ENCODE peak calls at places on chromosomes 1 and 21, in eight cellular contexts. O is HepG2, W is stomach, N is H1, C is transverse colon, P is spleen, J is breast epithelium, T is HCT116. F is an unnamed sample.

GRCh38 chr1:211783897-211784296 is 46.7 kb downstream of the LPGAT1 start:
- DNase-seq in O (peak), W (no peak), J (no peak), T (no peak), C (peak), P (no peak), N (no peak), F (no peak)

GRCh38 chr1:219882755-219883154 is 45.6 kb downstream of the SLC30A10 start:
- DNase-seq in T (no peak), C (no peak), O (no peak), N (no peak), J (no peak), W (no peak), P (no peak), F (no peak)

GRCh38 chr1:113982955-113983742 is 3.9 kb downstream of the OLFML3 start:
- DNase-seq in T (no peak), O (no peak), C (no peak), J (no peak), W (no peak), P (no peak), N (no peak), F (no peak)

GRCh38 chr1:165686971-165687433 is 11.4 kb downstream of the ALDH9A1 start:
- DNase-seq in C (no peak), P (no peak), N (no peak), T (no peak), O (no peak), J (no peak), W (no peak), F (no peak)

GRCh38 chr1:45974541-45975269 is 157.7 kb downstream of the PIK3R3 start:
- DNase-seq in O (peak), J (no peak), T (no peak), N (no peak), W (no peak), C (peak), P (no peak), F (no peak)

GRCh38 chr1:230101556-230101955 is 34.5 kb downstream of the GALNT2 start:
- DNase-seq in C (no peak), P (no peak), T (no peak), J (no peak), N (no peak), O (no peak), W (no peak), F (no peak)

GRCh38 chr1:160099716-160100375 is 1.4 kb upstream of the IGSF8 start:
- DNase-seq in C (no peak), J (no peak), P (peak), W (no peak), O (no peak), T (no peak), N (no peak), F (no peak)

GRCh38 chr1:71002706-71003105 is 44.9 kb downstream of the PTGER3 start:
- DNase-seq in P (no peak), O (no peak), N (no peak), J (no peak), C (no peak), W (no peak), T (no peak), F (no peak)

GRCh38 chr1:51936531-51936930 is 54.0 kb downstream of the RAB3B start:
- DNase-seq in T (no peak), O (no peak), C (no peak), P (no peak), J (no peak), N (no peak), W (no peak), F (no peak)

GRCh38 chr1:169348356-169349036 is 19.1 kb downstream of the NME7 start:
- DNase-seq in C (no peak), P (no peak), N (no peak), T (peak), J (no peak), W (no peak), O (peak), F (no peak)

GRCh38 chr1:205329719-205330118 is 8.2 kb upstream of the NUAK2 start:
- DNase-seq in N (no peak), C (no peak), J (no peak), T (no peak), O (no peak), W (no peak), P (no peak), F (no peak)

GRCh38 chr1:184945678-184946412 is 28.5 kb downstream of the NIBAN1 start:
- DNase-seq in C (no peak), W (no peak), J (no peak), O (no peak), T (no peak), P (no peak), N (no peak), F (no peak)

GRCh38 chr21:15706686-15707085 is 23.1 kb upstream of the USP25 start:
- DNase-seq in P (no peak), O (no peak), T (peak), C (peak), N (no peak), J (no peak), W (peak), F (no peak)

GRCh38 chr1:2556277-2557145 is at the start of gene TNFRSF14:
- DNase-seq in W (peak), N (no peak), P (peak), C (peak), O (no peak), J (no peak), T (no peak), F (peak)

GRCh38 chr21:45599146-45599581 is 44.4 kb upstream of the PCBP3 start:
- DNase-seq in O (no peak), P (peak), T (no peak), W (no peak), C (no peak), J (no peak), N (no peak), F (no peak)

GRCh38 chr1:196425513-196425912 is 182.7 kb downstream of the KCNT2 start:
- DNase-seq in W (no peak), T (no peak), C (no peak), O (no peak), N (no peak), J (no peak), P (no peak), F (no peak)

GRCh38 chr1:179365342-179366092 is at the start of gene AXDND1:
- DNase-seq in T (peak), W (peak), N (peak), O (peak), P (peak), J (peak), C (peak), F (peak)

GRCh38 chr1:236893626-236894545 is 98.8 kb downstream of the MTR start:
- DNase-seq in P (no peak), N (no peak), O (no peak), J (no peak), W (no peak), T (no peak), C (no peak), F (no peak)

GRCh38 chr1:95223110-95223509 is 10.9 kb upstream of the RWDD3 start:
- DNase-seq in J (no peak), W (no peak), N (no peak), C (no peak), P (no peak), O (no peak), T (no peak), F (no peak)

GRCh38 chr1:113835686-113836290 is 23.5 kb upstream of the RSBN1 start:
- DNase-seq in O (peak), J (no peak), P (no peak), C (no peak), W (no peak), N (no peak), T (peak), F (no peak)

GRCh38 chr1:46423574-46424240 is 29.6 kb downstream of the FAAH start:
- DNase-seq in T (no peak), C (no peak), W (no peak), O (no peak), P (no peak), N (no peak), J (no peak), F (no peak)

GRCh38 chr1:211198111-211198510 is 61.1 kb upstream of the RCOR3 start:
- DNase-seq in N (no peak), W (no peak), P (no peak), T (no peak), C (no peak), J (no peak), O (no peak), F (no peak)

GRCh38 chr1:22920734-22921451 is 51.8 kb downstream of the LACTBL1 start:
- DNase-seq in P (peak), J (no peak), W (no peak), N (no peak), O (no peak), C (no peak), T (no peak), F (no peak)

GRCh38 chr1:18234790-18235242 is 127.2 kb downstream of the IGSF21 start:
- DNase-seq in O (peak), N (peak), T (peak), J (no peak), C (peak), P (no peak), W (peak), F (peak)

GRCh38 chr1:62076286-62076685 is 118.4 kb upstream of the L1TD1 start:
- DNase-seq in P (no peak), C (no peak), N (no peak), O (peak), W (no peak), J (no peak), T (peak), F (no peak)

GRCh38 chr1:57307382-57307781 is 116.5 kb downstream of the DAB1 start:
- DNase-seq in C (peak), P (no peak), N (peak), W (no peak), J (no peak), O (no peak), T (no peak), F (peak)

GRCh38 chr1:224894915-224895314 is 34.6 kb upstream of the DNAH14 start:
- DNase-seq in O (peak), C (no peak), W (no peak), N (no peak), T (peak), J (no peak), P (no peak), F (no peak)

GRCh38 chr1:200153277-200154055 is 126.0 kb downstream of the NR5A2 start:
- DNase-seq in W (no peak), O (no peak), T (no peak), C (no peak), N (no peak), P (no peak), J (no peak), F (no peak)

GRCh38 chr1:8194481-8195227 is 123.3 kb upstream of the SLC45A1 start:
- DNase-seq in W (no peak), N (no peak), T (peak), C (no peak), P (no peak), J (no peak), O (peak), F (no peak)

GRCh38 chr1:176480750-176481149 is 17.8 kb downstream of the PAPPA2 start:
- DNase-seq in P (no peak), C (no peak), J (no peak), O (no peak), N (no peak), T (no peak), W (no peak), F (no peak)

GRCh38 chr1:3071507-3072177 is 2.6 kb downstream of the PRDM16 start:
- DNase-seq in T (no peak), O (no peak), J (no peak), N (no peak), C (no peak), W (no peak), P (peak), F (no peak)

GRCh38 chr1:5430911-5431310 is 561.3 kb downstream of the NPHP4 start:
- DNase-seq in N (no peak), J (no peak), W (no peak), O (peak), C (no peak), T (no peak), P (no peak), F (no peak)

GRCh38 chr1:6316240-6317100 is 55.6 kb upstream of the GPR153 start:
- DNase-seq in T (no peak), N (no peak), J (no peak), C (no peak), P (no peak), W (no peak), O (no peak), F (no peak)

GRCh38 chr1:207645632-207646081 is 724 bp downstream of the CR1L start:
- DNase-seq in T (no peak), W (no peak), N (no peak), P (no peak), O (no peak), C (no peak), J (no peak), F (no peak)

GRCh38 chr1:27574871-27575831 is 28.8 kb downstream of the AHDC1 start:
- DNase-seq in N (peak), W (peak), P (no peak), C (peak), T (no peak), O (no peak), J (no peak), F (no peak)

GRCh38 chr1:70914224-70914623 is 133.4 kb downstream of the PTGER3 start:
- DNase-seq in C (no peak), O (no peak), T (no peak), W (no peak), J (no peak), N (no peak), P (no peak), F (no peak)

GRCh38 chr1:147648933-147649332 is 21.4 kb downstream of the ACP6 start:
- DNase-seq in P (no peak), T (no peak), O (no peak), C (no peak), N (no peak), W (no peak), J (no peak), F (no peak)

GRCh38 chr1:178784131-178784536 is 59.1 kb downstream of the RALGPS2 start:
- DNase-seq in J (no peak), O (no peak), N (no peak), C (no peak), W (no peak), P (no peak), T (no peak), F (no peak)

GRCh38 chr1:230427981-230428380 is 1.8 kb upstream of the PGBD5 start:
- DNase-seq in W (no peak), N (no peak), J (no peak), O (no peak), P (no peak), C (no peak), T (no peak), F (no peak)

GRCh38 chr21:25126564-25126963 is 480.7 kb downstream of the MRPL39 start:
- DNase-seq in O (no peak), P (no peak), W (no peak), J (no peak), N (no peak), C (no peak), T (no peak), F (no peak)
- TF ChIP-seq POLR2A in O (no peak), P (no peak), W (no peak), J (no peak), N (no peak), C (no peak), T (no peak), F (no peak)

GRCh38 chr1:153544453-153545066 is 1.0 kb downstream of the S100A4 start:
- DNase-seq in J (no peak), N (no peak), T (no peak), W (no peak), P (no peak), O (no peak), C (no peak), F (no peak)
- TF ChIP-seq POLR2AphosphoS5 in J (no peak), N (no peak), T (no peak), W (no peak), P (no peak), O (no peak), C (no peak), F (no peak)

DNA sequence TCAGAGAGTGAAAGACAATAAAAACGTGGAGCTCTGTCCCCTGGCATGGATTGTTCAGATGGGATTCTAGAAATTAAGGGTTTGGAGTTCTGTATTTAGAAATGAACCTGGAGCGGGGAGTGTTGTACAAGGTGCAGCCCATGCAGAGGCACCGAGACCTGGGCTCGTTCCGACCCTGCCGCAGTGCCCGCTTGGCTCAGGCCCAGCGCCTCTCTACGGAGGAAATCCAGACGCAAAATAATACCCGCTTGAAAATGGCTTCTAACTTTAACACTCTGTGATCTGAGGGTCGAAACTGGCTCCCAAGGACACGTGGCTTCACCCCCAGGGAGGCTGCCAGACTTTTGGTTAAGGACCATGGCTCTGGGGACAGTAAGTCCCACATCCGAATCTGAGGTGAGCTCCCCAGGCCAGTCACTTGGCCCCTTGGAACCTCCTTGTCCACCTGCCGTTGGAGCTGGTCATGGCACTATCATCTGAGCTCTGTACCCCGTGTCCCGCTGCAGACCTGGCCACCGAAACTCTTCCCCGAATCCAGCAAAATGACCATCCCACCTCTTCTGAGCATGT is 68.5 kb upstream of the FAM3B start:
- DNase-seq in P (no peak), N (no peak), J (no peak), C (no peak), W (no peak), O (no peak), T (no peak), F (no peak)
- TF ChIP-seq POLR2A in P (no peak), N (no peak), J (no peak), C (no peak), W (no peak), O (no peak), T (no peak), F (no peak)

GRCh38 chr1:31082385-31082784 is 16.9 kb upstream of the PUM1 start:
- DNase-seq in W (no peak), N (no peak), O (no peak), J (no peak), C (no peak), T (no peak), P (no peak), F (no peak)

DNA sequence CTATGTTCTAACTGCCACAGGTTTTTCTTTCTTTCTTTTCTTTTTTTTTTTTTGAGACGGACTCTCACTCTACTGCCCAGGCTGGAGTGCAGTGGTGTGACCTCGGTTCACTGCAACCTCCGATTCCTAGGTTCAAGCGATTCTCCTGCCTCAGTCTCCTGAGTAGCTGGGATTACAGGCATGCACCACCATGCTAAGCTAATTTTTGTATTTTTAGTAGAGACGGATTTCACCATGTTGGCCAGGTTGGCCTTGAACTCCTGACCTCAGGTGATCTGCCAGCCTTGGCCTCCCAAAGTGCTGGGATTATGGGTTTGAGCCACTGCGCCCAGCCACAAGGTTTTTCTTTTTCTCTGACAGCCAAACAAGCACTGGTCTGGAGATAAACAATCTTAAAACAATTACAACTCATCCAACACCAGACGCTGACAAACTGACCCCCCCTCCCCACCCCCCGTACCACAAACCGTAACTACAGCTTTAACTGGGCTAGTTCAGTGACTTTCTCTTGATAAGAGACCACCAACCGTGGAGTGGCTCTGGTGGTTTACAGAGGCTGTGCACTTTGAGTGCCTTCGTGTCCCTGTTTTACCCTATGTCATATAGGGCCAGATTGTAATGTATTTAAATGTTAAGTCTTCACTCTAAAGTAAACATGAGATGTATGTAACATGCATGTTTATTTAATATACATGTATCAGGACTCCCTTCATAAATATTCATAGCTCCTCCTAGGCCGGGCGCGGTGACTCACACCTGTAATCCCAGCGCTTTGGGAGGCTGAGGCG is 19.5 kb upstream of the PUM1 start:
- DNase-seq in W (no peak), O (no peak), P (no peak), C (no peak), J (no peak), T (no peak), N (no peak), F (no peak)
- TF ChIP-seq POLR2AphosphoS5 in W (no peak), O (no peak), P (no peak), C (no peak), J (no peak), T (no peak), N (no peak), F (no peak)

DNA sequence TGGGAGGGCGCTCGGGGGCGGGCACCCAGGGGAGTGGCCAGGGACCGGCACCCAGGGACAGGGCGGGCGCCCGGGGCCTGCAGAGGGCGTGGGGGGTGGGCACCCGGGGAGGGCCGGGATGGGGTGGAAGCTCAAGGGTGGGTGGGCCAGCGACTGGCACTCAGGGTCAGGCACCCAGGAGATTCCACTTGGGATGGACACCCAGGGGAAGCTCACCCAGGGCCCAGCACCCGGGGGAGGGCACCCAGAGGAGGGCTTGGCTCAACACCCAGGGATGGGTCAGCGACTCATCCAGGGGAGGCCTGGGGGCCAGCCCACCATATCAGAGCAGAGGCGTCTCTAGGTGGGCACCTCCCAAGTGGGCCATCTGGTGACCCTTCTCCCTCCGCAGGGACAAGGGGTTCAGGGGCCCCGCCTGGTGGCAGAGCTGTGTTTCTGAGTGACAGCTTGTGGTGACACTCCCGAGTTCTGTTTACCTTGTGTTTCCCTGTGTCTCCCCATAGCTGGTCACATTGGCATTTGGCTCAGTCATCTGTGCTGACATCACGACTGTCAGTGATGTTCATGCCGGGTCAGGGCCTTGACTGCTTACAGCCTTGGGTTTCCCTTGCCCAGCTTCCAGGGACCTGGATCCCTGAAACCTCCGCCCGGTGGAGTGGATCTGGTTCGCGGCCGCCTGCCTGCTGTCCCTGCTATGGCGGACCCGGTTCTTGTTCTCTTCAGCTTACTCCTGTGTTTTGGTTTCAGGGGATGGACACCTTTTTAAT is 749 bp downstream of the IBA57 start:
- DNase-seq in P (peak), O (peak), W (peak), J (peak), C (peak), N (peak), T (peak), F (no peak)
- TF ChIP-seq POLR2A in P (no peak), O (no peak), W (no peak), J (peak), C (no peak), N (no peak), T (no peak), F (no peak)

F was measured in GM12892.